ENCODE peak calls at places on chromosomes 11 and 22, in five cellular contexts. R is AG04450; Z is head of caudate nucleus; S is AG09319; I is activated naive CD4-positive, alpha-beta T cell. F is an unnamed sample.

GRCh38 chr11:91115116-91115515 is 892.3 kb upstream of the CHORDC1 start:
- DNase-seq in Z (no peak), S (no peak), R (no peak), I (no peak), F (no peak)

GRCh38 chr11:120229451-120230424 is 10.2 kb upstream of the POU2F3 start:
- DNase-seq in R (no peak), I (no peak), S (no peak), Z (peak), F (peak)

GRCh38 chr11:123195182-123196059 is at the start of gene CLMP:
- DNase-seq in S (peak), Z (no peak), R (no peak), I (no peak), F (no peak)

GRCh38 chr22:43887391-43887790 is 4.4 kb downstream of the PNPLA5 start:
- DNase-seq in I (no peak), Z (no peak), R (no peak), S (no peak), F (no peak)

GRCh38 chr11:105045897-105046296 is 762 bp upstream of the CARD16 start:
- DNase-seq in Z (no peak), S (no peak), R (no peak), I (no peak), F (no peak)

GRCh38 chr11:32331792-32332191 is 103.5 kb downstream of the WT1 start:
- DNase-seq in Z (no peak), S (no peak), R (no peak), I (no peak), F (no peak)

GRCh38 chr11:68345776-68346728 is 33.7 kb downstream of the LRP5 start:
- DNase-seq in S (no peak), I (no peak), Z (no peak), R (no peak), F (no peak)

GRCh38 chr11:2091786-2092463 is 47.3 kb downstream of the IGF2 start:
- DNase-seq in I (no peak), R (no peak), S (no peak), Z (no peak), F (no peak)

GRCh38 chr11:111334495-111335123 is 36.3 kb downstream of the POU2AF3 start:
- DNase-seq in R (no peak), Z (no peak), S (no peak), I (no peak), F (no peak)

GRCh38 chr11:126317681-126318641 is 14.1 kb downstream of the DCPS start:
- DNase-seq in R (no peak), I (no peak), Z (peak), S (peak), F (no peak)

GRCh38 chr11:126978911-126979310 is 21.7 kb downstream of the KIRREL3 start:
- DNase-seq in Z (no peak), I (no peak), R (no peak), S (no peak), F (no peak)

GRCh38 chr22:22465782-22466181 is 42.8 kb downstream of the ZNF280B start:
- DNase-seq in R (no peak), I (no peak), S (no peak), Z (no peak), F (no peak)

GRCh38 chr11:118437736-118438125 is 1.4 kb downstream of the KMT2A start:
- DNase-seq in I (no peak), S (no peak), Z (peak), R (no peak), F (peak)

GRCh38 chr11:129637473-129637872 is 178.2 kb upstream of the TMEM45B start:
- DNase-seq in Z (no peak), R (no peak), I (no peak), S (no peak), F (no peak)

GRCh38 chr11:33507967-33508366 is 192.7 kb downstream of the C11orf91 start:
- DNase-seq in Z (peak), I (no peak), R (no peak), S (no peak), F (no peak)

GRCh38 chr11:71453911-71454304 is 905 bp downstream of the NADSYN1 start:
- DNase-seq in I (no peak), S (no peak), Z (no peak), R (no peak), F (peak)

GRCh38 chr22:30046716-30047363 is 33.4 kb upstream of the HORMAD2 start:
- DNase-seq in I (no peak), Z (no peak), S (no peak), R (no peak), F (no peak)

GRCh38 chr22:28894793-28895192 is 11.4 kb downstream of the ZNRF3 start:
- DNase-seq in S (no peak), I (no peak), Z (no peak), R (no peak), F (no peak)

GRCh38 chr11:79108851-79109250 is 332.0 kb downstream of the TENM4 start:
- DNase-seq in R (no peak), Z (no peak), S (no peak), I (no peak), F (no peak)

GRCh38 chr11:109765709-109766311 is 327.4 kb upstream of the ZC3H12C start:
- DNase-seq in I (no peak), S (no peak), R (no peak), Z (no peak), F (no peak)

GRCh38 chr22:36343720-36344105 is 44.1 kb downstream of the MYH9 start:
- DNase-seq in Z (no peak), R (no peak), S (no peak), I (no peak), F (no peak)

GRCh38 chr11:2305140-2305861 is 3.5 kb downstream of the TSPAN32 start:
- DNase-seq in Z (peak), S (peak), R (no peak), I (peak), F (peak)

GRCh38 chr22:44277404-44278135 is 35.2 kb downstream of the SHISAL1 start:
- DNase-seq in S (no peak), R (no peak), I (no peak), Z (no peak), F (no peak)

GRCh38 chr11:70671083-70671482 is 272.8 kb downstream of the CTTN start:
- DNase-seq in I (no peak), R (no peak), Z (no peak), S (no peak), F (no peak)

GRCh38 chr11:69650081-69650831 is 9.3 kb downstream of the CCND1 start:
- DNase-seq in S (no peak), Z (no peak), I (no peak), R (no peak), F (no peak)

GRCh38 chr22:24066872-24067271 is 55.8 kb downstream of the CABIN1 start:
- DNase-seq in Z (no peak), S (no peak), I (no peak), R (no peak), F (peak)

GRCh38 chr22:30695351-30695762 is 683 bp downstream of the OSBP2 start:
- DNase-seq in I (no peak), R (no peak), Z (no peak), S (no peak), F (no peak)

GRCh38 chr11:87063982-87064381 is 26.2 kb downstream of the TMEM135 start:
- DNase-seq in R (no peak), Z (no peak), S (no peak), I (no peak), F (no peak)

GRCh38 chr11:1768141-1768469 is 4.4 kb upstream of the CTSD start:
- DNase-seq in R (no peak), S (no peak), I (no peak), Z (no peak), F (no peak)

GRCh38 chr11:16001899-16002426 is 354.4 kb downstream of the SOX6 start:
- DNase-seq in Z (no peak), I (no peak), S (peak), R (peak), F (peak)

GRCh38 chr22:48744283-48744641 is 1083.4 kb downstream of the BRD1 start:
- DNase-seq in Z (peak), R (no peak), I (no peak), S (no peak), F (no peak)

GRCh38 chr22:29855611-29856181 is 17.6 kb upstream of the ASCC2 start:
- DNase-seq in R (no peak), S (no peak), I (no peak), Z (no peak), F (no peak)

GRCh38 chr22:32531955-32532818 is 57.6 kb downstream of the FBXO7 start:
- DNase-seq in Z (no peak), R (peak), S (peak), I (no peak), F (no peak)

GRCh38 chr11:132779487-132779886 is 752.8 kb downstream of the OPCML start:
- DNase-seq in Z (no peak), I (no peak), S (no peak), R (no peak), F (no peak)

GRCh38 chr11:1010006-1010405 is 26.5 kb downstream of the MUC6 start:
- DNase-seq in R (no peak), S (no peak), I (no peak), Z (no peak), F (no peak)

GRCh38 chr11:12411806-12412727 is 34.7 kb downstream of the PARVA start:
- DNase-seq in Z (peak), I (no peak), R (peak), S (peak), F (peak)

GRCh38 chr22:43821606-43822425 is 9.7 kb upstream of the EFCAB6 start:
- DNase-seq in Z (no peak), R (no peak), S (no peak), I (no peak), F (no peak)

GRCh38 chr22:30947821-30948454 is 20.6 kb downstream of the MORC2 start:
- DNase-seq in S (peak), R (peak), I (no peak), Z (no peak), F (peak)

F was measured in RPMI8226.